ENCODE peak calls at places on chromosomes 4 and X, in five cellular contexts. H is esophagus muscularis mucosa, U is NT2/D1, S is stomach, X is OCI-LY7. G is an unnamed sample.

GRCh38 chrX:130173190-130173895 is 1.6 kb downstream of the RAB33A start:
- DNase-seq in H (no peak), U (no peak), S (no peak), X (peak), G (no peak)

GRCh38 chrX:3589474-3589873 is 124.0 kb downstream of the PRKX start:
- DNase-seq in H (no peak), U (no peak), S (no peak), X (no peak), G (no peak)

GRCh38 chrX:153829799-153830631 is at the start of gene PDZD4:
- DNase-seq in H (no peak), U (no peak), S (no peak), X (no peak), G (no peak)

GRCh38 chrX:155768036-155768769 is 112.9 kb upstream of the VAMP7 start:
- DNase-seq in H (no peak), U (no peak), S (no peak), X (no peak), G (no peak)

GRCh38 chrX:49276671-49277519 is 7.3 kb downstream of the PPP1R3F start:
- DNase-seq in H (no peak), U (no peak), S (peak), X (no peak), G (no peak)

GRCh38 chr4:159023741-159024140 is 79.1 kb upstream of the RAPGEF2 start:
- DNase-seq in H (no peak), U (no peak), S (no peak), X (no peak), G (no peak)

GRCh38 chr4:158946825-158947224 is 156.1 kb upstream of the RAPGEF2 start:
- DNase-seq in H (no peak), U (no peak), S (no peak), X (no peak), G (no peak)

GRCh38 chr4:67198757-67199156 is 346.5 kb downstream of the CENPC start:
- DNase-seq in H (no peak), U (no peak), S (no peak), X (peak), G (peak)

GRCh38 chrX:19040373-19040772 is 56.5 kb upstream of the PHKA2 start:
- DNase-seq in H (no peak), U (no peak), S (no peak), X (no peak), G (no peak)

GRCh38 chr4:110778526-110778925 is 155.6 kb upstream of the PITX2 start:
- DNase-seq in H (no peak), U (no peak), S (no peak), X (no peak), G (no peak)

GRCh38 chr4:55159851-55160250 is 34.5 kb upstream of the KDR start:
- DNase-seq in H (no peak), U (no peak), S (no peak), X (no peak), G (no peak)

GRCh38 chrX:70129811-70130210 is 3.4 kb upstream of the IGBP1 start:
- DNase-seq in H (no peak), U (no peak), S (no peak), X (no peak), G (no peak)

GRCh38 chrX:51608071-51608470 is 10.6 kb downstream of the CENPVL3 start:
- DNase-seq in H (no peak), U (no peak), S (no peak), X (no peak), G (no peak)

GRCh38 chr4:145132521-145133098 is 34.5 kb downstream of the ABCE1 start:
- DNase-seq in H (no peak), U (no peak), S (no peak), X (peak), G (no peak)

GRCh38 chr4:23856630-23857029 is 33.2 kb downstream of the PPARGC1A start:
- DNase-seq in H (no peak), U (no peak), S (peak), X (no peak), G (no peak)

GRCh38 chrX:103831803-103832544 is at the start of gene RAB9B:
- DNase-seq in H (peak), U (peak), S (peak), X (no peak), G (no peak)

GRCh38 chr4:4781936-4782754 is 77.3 kb upstream of the MSX1 start:
- DNase-seq in H (no peak), U (no peak), S (no peak), X (no peak), G (no peak)

GRCh38 chr4:99462875-99463464 is 27.8 kb upstream of the ADH7 start:
- DNase-seq in H (no peak), U (peak), S (peak), X (peak), G (peak)

GRCh38 chrX:143171703-143172102 is 146.0 kb downstream of the SPANXN4 start:
- DNase-seq in H (no peak), U (no peak), S (no peak), X (no peak), G (no peak)

GRCh38 chrX:47232197-47232802 is 509 bp upstream of the USP11 start:
- DNase-seq in H (no peak), U (no peak), S (no peak), X (peak), G (no peak)

GRCh38 chr4:168621806-168622589 is 125.1 kb downstream of the PALLD start:
- DNase-seq in H (peak), U (no peak), S (no peak), X (no peak), G (no peak)

GRCh38 chr4:95263960-95264359 is 284.8 kb downstream of the UNC5C start:
- DNase-seq in H (no peak), U (no peak), S (no peak), X (no peak), G (no peak)

GRCh38 chr4:183098723-183099536 is at the start of gene WWC2:
- DNase-seq in H (peak), U (peak), S (peak), X (no peak), G (peak)

GRCh38 chrX:29397506-29397905 is 810.3 kb downstream of the IL1RAPL1 start:
- DNase-seq in H (no peak), U (no peak), S (no peak), X (no peak), G (no peak)

G was measured in iPS DF 6.9.